ENCODE peak calls at places on chromosomes 7 and 10, in nine cellular contexts. One of them, this sample, is unnamed.
A peak's percentile ranks its signal among the peaks of the same experiment; 100 is the strongest.

GRCh38 chr7:10874666-10875065 is 99.0 kb upstream of the PHF14 start:
- DNase-seq in IMR-90: no peak
- DNase-seq in AG09309: no peak
- DNase-seq in transverse colon: no peak
- DNase-seq in body of pancreas: no peak
- DNase-seq in cardiac fibroblast: no peak
- DNase-seq in fibroblast of mammary gland: no peak
- DNase-seq in foreskin keratinocyte: no peak
- DNase-seq in adrenal gland: no peak
- DNase-seq in this sample: no peak

GRCh38 chr7:2529161-2530075 is 9.8 kb downstream of the LFNG start:
- DNase-seq in IMR-90: peak; percentile 52
- DNase-seq in AG09309: no peak
- DNase-seq in transverse colon: peak; percentile 68
- DNase-seq in body of pancreas: peak; percentile 81
- DNase-seq in cardiac fibroblast: peak; percentile 60
- DNase-seq in fibroblast of mammary gland: peak; percentile 54
- DNase-seq in foreskin keratinocyte: no peak
- DNase-seq in adrenal gland: peak; percentile 81
- DNase-seq in this sample: no peak

GRCh38 chr7:81399461-81399860 is 370.4 kb downstream of the HGF start:
- DNase-seq in IMR-90: no peak
- DNase-seq in AG09309: no peak
- DNase-seq in transverse colon: no peak
- DNase-seq in body of pancreas: no peak
- DNase-seq in cardiac fibroblast: peak; percentile 12
- DNase-seq in fibroblast of mammary gland: no peak
- DNase-seq in foreskin keratinocyte: no peak
- DNase-seq in adrenal gland: no peak
- DNase-seq in this sample: no peak

GRCh38 chr7:107501593-107501992 is 31.7 kb downstream of the GPR22 start:
- DNase-seq in IMR-90: peak; percentile 41
- DNase-seq in AG09309: no peak
- DNase-seq in transverse colon: peak; percentile 23
- DNase-seq in body of pancreas: no peak
- DNase-seq in cardiac fibroblast: peak; percentile 67
- DNase-seq in fibroblast of mammary gland: peak; percentile 63
- DNase-seq in foreskin keratinocyte: no peak
- DNase-seq in adrenal gland: peak; percentile 20
- DNase-seq in this sample: peak; percentile 33

GRCh38 chr10:7479861-7480598 is 69.2 kb upstream of the SFMBT2 start:
- DNase-seq in IMR-90: no peak
- DNase-seq in AG09309: no peak
- DNase-seq in transverse colon: no peak
- DNase-seq in body of pancreas: no peak
- DNase-seq in cardiac fibroblast: no peak
- DNase-seq in fibroblast of mammary gland: no peak
- DNase-seq in foreskin keratinocyte: no peak
- DNase-seq in adrenal gland: no peak
- DNase-seq in this sample: no peak

GRCh38 chr7:142581341-142581740 is 167.9 kb upstream of the PRSS1 start:
- DNase-seq in IMR-90: no peak
- DNase-seq in AG09309: no peak
- DNase-seq in transverse colon: no peak
- DNase-seq in body of pancreas: no peak
- DNase-seq in cardiac fibroblast: peak; percentile 43
- DNase-seq in fibroblast of mammary gland: no peak
- DNase-seq in foreskin keratinocyte: no peak
- DNase-seq in adrenal gland: no peak
- DNase-seq in this sample: no peak

GRCh38 chr7:26156454-26157365 is 4.7 kb downstream of the NFE2L3 start:
- DNase-seq in IMR-90: peak; percentile 97
- DNase-seq in AG09309: peak; percentile 40
- DNase-seq in transverse colon: peak; percentile 36
- DNase-seq in body of pancreas: no peak
- DNase-seq in cardiac fibroblast: peak; percentile 95
- DNase-seq in fibroblast of mammary gland: peak; percentile 84
- DNase-seq in foreskin keratinocyte: peak; percentile 91
- DNase-seq in adrenal gland: no peak
- DNase-seq in this sample: peak; percentile 49

GRCh38 chr7:93948106-93948505 is 26.6 kb downstream of the GNG11 start:
- DNase-seq in IMR-90: peak; percentile 76
- DNase-seq in AG09309: no peak
- DNase-seq in transverse colon: no peak
- DNase-seq in body of pancreas: no peak
- DNase-seq in cardiac fibroblast: peak; percentile 69
- DNase-seq in fibroblast of mammary gland: peak; percentile 37
- DNase-seq in foreskin keratinocyte: no peak
- DNase-seq in adrenal gland: no peak
- DNase-seq in this sample: no peak

GRCh38 chr7:111077001-111077400 is 13.9 kb upstream of the LRRN3 start:
- DNase-seq in IMR-90: no peak
- DNase-seq in AG09309: no peak
- DNase-seq in transverse colon: no peak
- DNase-seq in body of pancreas: no peak
- DNase-seq in cardiac fibroblast: no peak
- DNase-seq in fibroblast of mammary gland: no peak
- DNase-seq in foreskin keratinocyte: no peak
- DNase-seq in adrenal gland: no peak
- DNase-seq in this sample: no peak

GRCh38 chr10:51366044-51366443 is 291.8 kb downstream of the PRKG1 start:
- DNase-seq in IMR-90: no peak
- DNase-seq in AG09309: no peak
- DNase-seq in transverse colon: no peak
- DNase-seq in body of pancreas: no peak
- DNase-seq in cardiac fibroblast: no peak
- DNase-seq in fibroblast of mammary gland: no peak
- DNase-seq in foreskin keratinocyte: no peak
- DNase-seq in adrenal gland: no peak
- DNase-seq in this sample: no peak

GRCh38 chr7:40918701-40919271 is 784.0 kb downstream of the SUGCT start:
- DNase-seq in IMR-90: peak; percentile 93
- DNase-seq in AG09309: peak; percentile 76
- DNase-seq in transverse colon: no peak
- DNase-seq in body of pancreas: no peak
- DNase-seq in cardiac fibroblast: peak; percentile 82
- DNase-seq in fibroblast of mammary gland: peak; percentile 43
- DNase-seq in foreskin keratinocyte: peak; percentile 92
- DNase-seq in adrenal gland: no peak
- DNase-seq in this sample: peak; percentile 16

GRCh38 chr7:116283595-116284204 is 73.4 kb downstream of the TES start:
- DNase-seq in IMR-90: no peak
- DNase-seq in AG09309: no peak
- DNase-seq in transverse colon: no peak
- DNase-seq in body of pancreas: no peak
- DNase-seq in cardiac fibroblast: no peak
- DNase-seq in fibroblast of mammary gland: no peak
- DNase-seq in foreskin keratinocyte: no peak
- DNase-seq in adrenal gland: no peak
- DNase-seq in this sample: no peak

GRCh38 chr7:68587599-68587998 is 1010.7 kb upstream of the AUTS2 start:
- DNase-seq in IMR-90: no peak
- DNase-seq in AG09309: no peak
- DNase-seq in transverse colon: no peak
- DNase-seq in body of pancreas: no peak
- DNase-seq in cardiac fibroblast: no peak
- DNase-seq in fibroblast of mammary gland: no peak
- DNase-seq in foreskin keratinocyte: no peak
- DNase-seq in adrenal gland: no peak
- DNase-seq in this sample: no peak

GRCh38 chr10:117468665-117469064 is 73.9 kb upstream of the EMX2 start:
- DNase-seq in IMR-90: no peak
- DNase-seq in AG09309: no peak
- DNase-seq in transverse colon: no peak
- DNase-seq in body of pancreas: no peak
- DNase-seq in cardiac fibroblast: no peak
- DNase-seq in fibroblast of mammary gland: no peak
- DNase-seq in foreskin keratinocyte: no peak
- DNase-seq in adrenal gland: no peak
- DNase-seq in this sample: no peak

DNA sequence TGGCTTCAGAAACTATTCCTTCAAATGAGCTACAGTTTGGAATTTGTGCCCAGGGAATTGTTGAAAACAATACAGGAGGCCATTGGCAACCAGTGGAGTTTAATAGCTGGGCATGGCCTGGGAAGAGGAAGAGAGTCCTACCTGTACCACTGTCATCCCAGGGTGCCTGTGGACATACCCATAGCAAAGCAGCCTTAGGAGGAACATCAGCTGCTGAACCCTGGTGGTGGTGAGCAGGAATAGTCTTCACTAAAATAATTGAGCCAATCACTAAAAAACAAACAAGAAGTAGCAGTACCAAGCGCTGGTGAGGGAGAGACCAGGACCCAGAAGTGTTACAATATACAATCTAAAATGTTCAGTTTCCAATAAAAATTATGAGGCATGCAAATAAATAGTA is 14.5 kb downstream of the IGFBP1 start:
- DNase-seq in IMR-90: no peak
- DNase-seq in AG09309: no peak
- DNase-seq in transverse colon: no peak
- DNase-seq in body of pancreas: no peak
- DNase-seq in cardiac fibroblast: no peak
- DNase-seq in fibroblast of mammary gland: no peak
- DNase-seq in foreskin keratinocyte: no peak
- DNase-seq in adrenal gland: no peak
- DNase-seq in this sample: no peak
- TF ChIP-seq CTCF in IMR-90: no peak
- TF ChIP-seq CTCF in AG09309: no peak
- TF ChIP-seq CTCF in transverse colon: no peak
- TF ChIP-seq CTCF in body of pancreas: no peak
- TF ChIP-seq CTCF in cardiac fibroblast: peak; percentile 17
- TF ChIP-seq CTCF in fibroblast of mammary gland: peak; percentile 18
- TF ChIP-seq CTCF in foreskin keratinocyte: peak; percentile 11
- TF ChIP-seq CTCF in adrenal gland: no peak
- TF ChIP-seq CTCF in this sample: no peak

GRCh38 chr7:131108212-131108980 is 219.3 kb upstream of the MKLN1 start:
- DNase-seq in IMR-90: peak; percentile 21
- DNase-seq in AG09309: no peak
- DNase-seq in transverse colon: peak; percentile 19
- DNase-seq in body of pancreas: no peak
- DNase-seq in cardiac fibroblast: peak; percentile 63
- DNase-seq in fibroblast of mammary gland: peak; percentile 33
- DNase-seq in foreskin keratinocyte: no peak
- DNase-seq in adrenal gland: no peak
- DNase-seq in this sample: no peak

GRCh38 chr7:131105803-131106680 is 221.6 kb upstream of the MKLN1 start:
- DNase-seq in IMR-90: peak; percentile 70
- DNase-seq in AG09309: no peak
- DNase-seq in transverse colon: peak; percentile 87
- DNase-seq in body of pancreas: peak; percentile 83
- DNase-seq in cardiac fibroblast: peak; percentile 74
- DNase-seq in fibroblast of mammary gland: peak; percentile 83
- DNase-seq in foreskin keratinocyte: peak; percentile 42
- DNase-seq in adrenal gland: peak; percentile 78
- DNase-seq in this sample: no peak

GRCh38 chr7:131109011-131109756 is 218.5 kb upstream of the MKLN1 start:
- DNase-seq in IMR-90: peak; percentile 56
- DNase-seq in AG09309: no peak
- DNase-seq in transverse colon: no peak
- DNase-seq in body of pancreas: no peak
- DNase-seq in cardiac fibroblast: peak; percentile 76
- DNase-seq in fibroblast of mammary gland: peak; percentile 77
- DNase-seq in foreskin keratinocyte: no peak
- DNase-seq in adrenal gland: no peak
- DNase-seq in this sample: no peak

GRCh38 chr7:131106681-131107342 is 220.9 kb upstream of the MKLN1 start:
- DNase-seq in IMR-90: no peak
- DNase-seq in AG09309: no peak
- DNase-seq in transverse colon: peak; percentile 66
- DNase-seq in body of pancreas: peak; percentile 55
- DNase-seq in cardiac fibroblast: no peak
- DNase-seq in fibroblast of mammary gland: peak; percentile 71
- DNase-seq in foreskin keratinocyte: no peak
- DNase-seq in adrenal gland: peak; percentile 43
- DNase-seq in this sample: no peak

DNA sequence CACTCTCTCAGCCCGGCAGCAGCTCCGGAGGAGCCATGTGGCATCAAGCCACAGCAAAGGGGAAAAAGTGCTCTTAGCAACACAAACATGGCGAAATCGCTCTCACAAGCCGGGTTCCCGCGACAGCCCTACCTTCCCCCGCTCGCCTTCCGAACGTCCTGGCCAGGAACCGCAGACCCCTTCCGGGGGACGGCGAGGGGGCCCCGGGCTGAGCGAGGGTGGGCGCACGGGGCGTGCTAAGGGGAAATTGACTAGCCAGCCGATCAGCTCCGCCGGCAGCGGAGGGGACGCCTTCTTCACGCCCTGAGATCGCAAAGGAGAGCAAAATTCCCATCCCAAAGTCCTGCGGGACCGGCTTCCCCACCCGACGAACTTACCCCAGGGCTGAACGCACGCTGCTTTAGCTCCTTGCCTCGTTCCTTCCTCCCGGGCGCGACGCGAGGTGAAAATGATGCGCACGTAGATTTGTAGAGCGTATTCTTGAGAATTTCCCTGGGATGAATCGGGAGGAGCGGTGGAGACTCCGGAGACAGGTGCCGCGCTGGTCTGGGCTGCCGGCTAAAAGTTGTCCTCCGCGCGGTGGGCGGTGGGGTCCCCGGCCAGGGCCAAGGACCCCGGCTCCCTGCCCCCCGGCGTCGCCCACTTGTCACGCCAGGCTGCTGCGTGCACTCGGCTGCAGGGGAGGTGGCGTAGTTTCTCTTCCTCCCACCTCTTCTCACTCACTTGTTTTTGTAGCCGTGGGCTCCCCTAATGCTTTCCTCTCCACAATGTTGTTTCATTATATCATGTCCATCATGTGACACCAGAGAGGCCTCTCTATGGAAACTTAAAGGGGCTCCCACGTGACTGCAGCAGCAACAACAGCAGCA is 220.1 kb upstream of the MKLN1 start:
- DNase-seq in IMR-90: peak; percentile 83
- DNase-seq in AG09309: no peak
- DNase-seq in transverse colon: peak; percentile 78
- DNase-seq in body of pancreas: peak; percentile 79
- DNase-seq in cardiac fibroblast: peak; percentile 85
- DNase-seq in fibroblast of mammary gland: peak; percentile 84
- DNase-seq in foreskin keratinocyte: no peak
- DNase-seq in adrenal gland: peak; percentile 85
- DNase-seq in this sample: no peak
- TF ChIP-seq CTCF in IMR-90: no peak
- TF ChIP-seq CTCF in AG09309: no peak
- TF ChIP-seq CTCF in transverse colon: no peak
- TF ChIP-seq CTCF in body of pancreas: no peak
- TF ChIP-seq CTCF in cardiac fibroblast: no peak
- TF ChIP-seq CTCF in fibroblast of mammary gland: no peak
- TF ChIP-seq CTCF in foreskin keratinocyte: no peak
- TF ChIP-seq CTCF in adrenal gland: no peak
- TF ChIP-seq CTCF in this sample: no peak

GRCh38 chr10:77177161-77177560 is 460.4 kb downstream of the KCNMA1 start:
- DNase-seq in IMR-90: no peak
- DNase-seq in AG09309: no peak
- DNase-seq in transverse colon: no peak
- DNase-seq in body of pancreas: no peak
- DNase-seq in cardiac fibroblast: no peak
- DNase-seq in fibroblast of mammary gland: no peak
- DNase-seq in foreskin keratinocyte: no peak
- DNase-seq in adrenal gland: no peak
- DNase-seq in this sample: no peak
- TF ChIP-seq CTCF in IMR-90: no peak
- TF ChIP-seq CTCF in AG09309: no peak
- TF ChIP-seq CTCF in transverse colon: no peak
- TF ChIP-seq CTCF in body of pancreas: no peak
- TF ChIP-seq CTCF in cardiac fibroblast: no peak
- TF ChIP-seq CTCF in fibroblast of mammary gland: no peak
- TF ChIP-seq CTCF in foreskin keratinocyte: no peak
- TF ChIP-seq CTCF in adrenal gland: no peak
- TF ChIP-seq CTCF in this sample: no peak

GRCh38 chr10:6259153-6259552 is 56.4 kb downstream of the PFKFB3 start:
- DNase-seq in IMR-90: no peak
- DNase-seq in AG09309: no peak
- DNase-seq in transverse colon: no peak
- DNase-seq in body of pancreas: no peak
- DNase-seq in cardiac fibroblast: no peak
- DNase-seq in fibroblast of mammary gland: no peak
- DNase-seq in foreskin keratinocyte: no peak
- DNase-seq in adrenal gland: no peak
- DNase-seq in this sample: no peak
- TF ChIP-seq CTCF in IMR-90: no peak
- TF ChIP-seq CTCF in AG09309: no peak
- TF ChIP-seq CTCF in transverse colon: no peak
- TF ChIP-seq CTCF in body of pancreas: no peak
- TF ChIP-seq CTCF in cardiac fibroblast: no peak
- TF ChIP-seq CTCF in fibroblast of mammary gland: no peak
- TF ChIP-seq CTCF in foreskin keratinocyte: no peak
- TF ChIP-seq CTCF in adrenal gland: no peak
- TF ChIP-seq CTCF in this sample: no peak